ENCODE peak calls at places on chromosomes 12 and 14, in six cellular contexts. Y, T, K, N, J and E are unnamed samples. For H3K4me1, the result is how much of the 10 kb centered on the place peaks cover.

GRCh38 chr14:51145246-51145645 is 50.3 kb upstream of the TRIM9 start:
- DNase-seq in Y (peak), T (no peak), K (no peak), N (no peak), J (no peak), E (no peak)

GRCh38 chr12:57242329-57242690 is 8.7 kb downstream of the STAC3 start:
- DNase-seq in Y (no peak), T (no peak), K (no peak), N (no peak), J (peak), E (no peak)

GRCh38 chr12:52486166-52487105 is 6.6 kb downstream of the KRT6A start:
- DNase-seq in Y (no peak), T (no peak), K (no peak), N (no peak), J (no peak), E (no peak)

GRCh38 chr12:100953217-100953616 is 158.6 kb downstream of the ANO4 start:
- DNase-seq in Y (no peak), T (no peak), K (no peak), N (no peak), J (no peak), E (no peak)

GRCh38 chr14:100824156-100824555 is 1.8 kb upstream of the MEG3 start:
- DNase-seq in Y (no peak), T (no peak), K (peak), N (peak), J (no peak), E (no peak)

GRCh38 chr14:29930283-29930682 is 2.6 kb upstream of the PRKD1 start:
- DNase-seq in Y (peak), T (no peak), K (no peak), N (no peak), J (no peak), E (peak)

GRCh38 chr12:21941522-21942376 is 523 bp upstream of the ABCC9 start:
- DNase-seq in Y (peak), T (peak), K (peak), N (peak), J (no peak), E (no peak)

GRCh38 chr14:76131071-76131985 is 20.4 kb upstream of the GPATCH2L start:
- DNase-seq in Y (no peak), T (no peak), K (no peak), N (no peak), J (no peak), E (no peak)

GRCh38 chr14:59018978-59019377 is 169.5 kb upstream of the DAAM1 start:
- DNase-seq in Y (no peak), T (no peak), K (no peak), N (no peak), J (no peak), E (no peak)

GRCh38 chr12:111753144-111753881 is 13.4 kb upstream of the ALDH2 start:
- DNase-seq in Y (peak), T (no peak), K (peak), N (peak), J (peak), E (peak)

GRCh38 chr12:3249081-3249800 is 172.1 kb downstream of the TSPAN9 start:
- DNase-seq in Y (no peak), T (no peak), K (no peak), N (no peak), J (no peak), E (no peak)

GRCh38 chr12:106327256-106327852 is 24.8 kb downstream of the TCP11L2 start:
- DNase-seq in Y (no peak), T (no peak), K (no peak), N (no peak), J (no peak), E (no peak)

GRCh38 chr12:7265251-7265650 is 38.6 kb upstream of the ACSM4 start:
- DNase-seq in Y (no peak), T (no peak), K (no peak), N (no peak), J (no peak), E (no peak)

GRCh38 chr12:21656931-21657335 is 709 bp downstream of the LDHB start:
- DNase-seq in Y (peak), T (no peak), K (peak), N (peak), J (peak), E (peak)

DNA sequence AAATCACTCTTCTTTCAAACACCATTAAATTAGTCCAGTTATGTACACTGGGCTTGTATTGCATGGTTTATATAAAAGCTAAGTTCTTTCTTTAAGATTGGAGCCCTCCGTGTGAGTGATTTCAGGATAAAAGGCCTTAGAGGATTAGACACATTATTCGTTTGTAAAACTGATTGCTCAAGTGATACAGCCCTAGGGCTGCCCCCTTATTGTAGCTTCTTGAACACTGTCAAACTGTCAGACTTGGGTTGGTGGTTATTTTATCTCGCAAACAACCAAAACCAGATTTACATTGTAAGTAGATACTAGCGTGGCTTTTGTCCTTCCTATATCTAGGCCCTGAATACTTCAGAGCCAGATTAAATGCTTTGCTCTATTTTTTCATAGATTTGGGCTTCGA is 129.2 kb downstream of the ETV6 start:
- DNase-seq in Y (peak), T (no peak), K (no peak), N (no peak), J (no peak), E (no peak)
- H3K4me1 ChIP-seq in Y (under half), T (under half), K (under half), N (under half), J (under half), E (under half)

GRCh38 chr14:99424306-99424877 is 56.3 kb downstream of the SETD3 start:
- DNase-seq in Y (no peak), T (no peak), K (no peak), N (no peak), J (no peak), E (no peak)

GRCh38 chr14:99426796-99427346 is 53.8 kb downstream of the SETD3 start:
- DNase-seq in Y (no peak), T (no peak), K (no peak), N (no peak), J (no peak), E (no peak)

GRCh38 chr14:99427632-99428315 is 52.9 kb downstream of the SETD3 start:
- DNase-seq in Y (no peak), T (no peak), K (no peak), N (no peak), J (no peak), E (peak)

GRCh38 chr14:99425272-99425681 is 55.4 kb downstream of the SETD3 start:
- DNase-seq in Y (no peak), T (peak), K (no peak), N (no peak), J (peak), E (no peak)

GRCh38 chr14:99426265-99426664 is 54.4 kb downstream of the SETD3 start:
- DNase-seq in Y (no peak), T (no peak), K (no peak), N (no peak), J (no peak), E (no peak)
- H3K4me1 ChIP-seq in Y (under half), T (under half), K (under half), N (under half), J (under half), E (under half)

GRCh38 chr14:74595006-74595735 is 16.9 kb downstream of the LTBP2 start:
- DNase-seq in Y (peak), T (no peak), K (no peak), N (no peak), J (no peak), E (no peak)
- H3K4me1 ChIP-seq in Y (half or more), T (under half), K (half or more), N (under half), J (under half), E (under half)

GRCh38 chr14:56211844-56212243 is 93.6 kb downstream of the PELI2 start:
- DNase-seq in Y (no peak), T (no peak), K (no peak), N (no peak), J (no peak), E (no peak)
- H3K4me1 ChIP-seq in Y (under half), T (under half), K (under half), N (under half), J (under half), E (under half)

DNA sequence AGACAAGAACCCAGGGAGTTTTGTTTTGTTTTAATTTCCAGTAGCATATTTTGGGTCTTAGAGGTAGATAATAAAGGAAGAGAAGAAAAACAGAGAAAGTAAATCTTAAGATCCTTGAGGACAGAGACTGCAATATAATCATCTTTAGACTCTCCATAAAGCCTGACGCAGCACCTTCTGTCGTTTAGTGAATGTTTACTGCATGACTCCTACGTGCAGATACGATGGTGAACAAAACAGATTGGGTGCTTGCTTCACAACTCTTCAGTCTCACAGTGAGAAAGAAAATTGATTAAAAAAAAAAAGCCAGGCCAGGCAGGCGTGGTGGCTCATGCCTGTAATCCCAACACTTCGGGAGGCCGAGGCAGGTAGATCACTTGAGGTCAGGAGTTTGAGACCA is 86.9 kb downstream of the STON2 start:
- DNase-seq in Y (no peak), T (no peak), K (no peak), N (no peak), J (no peak), E (no peak)
- H3K4me1 ChIP-seq in Y (under half), T (under half), K (under half), N (under half), J (under half), E (under half)

DNA sequence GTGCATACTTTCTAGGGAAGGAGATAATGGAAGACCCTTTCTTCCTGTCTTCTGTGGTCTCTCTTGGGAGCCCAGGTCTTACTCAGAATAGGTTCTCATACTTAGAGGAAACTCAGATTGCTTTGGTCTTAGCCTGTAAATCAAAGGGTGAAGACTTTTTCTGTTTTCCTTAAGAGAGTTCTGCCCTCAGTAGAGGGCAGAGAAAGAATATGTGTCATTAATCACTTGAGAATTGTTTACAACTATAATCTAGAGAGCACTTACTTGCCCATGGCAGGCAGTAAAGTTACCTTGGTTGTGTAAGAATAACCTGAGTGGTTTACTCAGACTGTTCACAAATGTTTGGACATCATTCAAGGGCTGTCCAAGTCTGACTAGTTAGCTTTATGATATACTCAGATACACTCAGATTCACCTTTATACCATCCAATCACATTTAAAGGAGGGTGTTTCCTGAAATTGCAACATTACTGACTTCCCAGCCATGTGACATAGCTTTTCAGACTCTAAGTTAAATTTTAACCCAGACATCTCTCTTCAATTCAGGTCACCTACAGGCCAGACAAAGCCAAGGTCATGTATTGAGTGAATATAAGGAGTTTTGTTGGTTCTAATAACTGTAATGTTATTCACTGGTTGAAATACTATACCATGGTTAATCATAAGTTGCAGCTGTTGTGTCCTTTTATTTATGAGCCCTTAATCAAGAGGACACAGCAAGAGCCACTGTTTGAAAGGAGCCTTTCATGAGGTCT is 372.2 kb downstream of the RAD51B start:
- DNase-seq in Y (no peak), T (peak), K (no peak), N (no peak), J (no peak), E (no peak)
- H3K4me1 ChIP-seq in Y (under half), T (under half), K (under half), N (under half), J (under half), E (under half)

GRCh38 chr14:99382071-99382640 is 98.5 kb downstream of the SETD3 start:
- DNase-seq in Y (no peak), T (no peak), K (no peak), N (no peak), J (no peak), E (peak)
- H3K4me1 ChIP-seq in Y (under half), T (under half), K (under half), N (under half), J (under half), E (under half)

GRCh38 chr12:69585189-69586062 is at the start of gene CCT2:
- DNase-seq in Y (peak), T (peak), K (peak), N (peak), J (peak), E (peak)

GRCh38 chr12:69583203-69583602 is 2.1 kb upstream of the CCT2 start:
- DNase-seq in Y (no peak), T (no peak), K (peak), N (no peak), J (no peak), E (no peak)

GRCh38 chr12:69588527-69588926 is 3.3 kb downstream of the CCT2 start:
- DNase-seq in Y (no peak), T (no peak), K (no peak), N (no peak), J (no peak), E (no peak)

GRCh38 chr12:69589082-69589481 is 3.8 kb downstream of the CCT2 start:
- DNase-seq in Y (no peak), T (no peak), K (no peak), N (no peak), J (no peak), E (no peak)
- H3K4me1 ChIP-seq in Y (under half), T (under half), K (under half), N (under half), J (under half), E (under half)